ENCODE peak calls at places on chromosomes 16 and 17, in seven cellular contexts. One of them, this sample, is unnamed.

GRCh38 chr16:78444-79145 is 570 bp downstream of the MPG start:
- DNase-seq in OCI-LY7: peak; percentile 36
- DNase-seq in neuronal stem cell: no peak
- DNase-seq in colonic mucosa: peak; percentile 34
- DNase-seq in dorsolateral prefrontal cortex: no peak
- DNase-seq in neural progenitor cell: no peak
- DNase-seq in kidney: peak; percentile 78
- DNase-seq in this sample: no peak

GRCh38 chr17:78879679-78880186 is 23.3 kb downstream of the CEP295NL start:
- DNase-seq in OCI-LY7: no peak
- DNase-seq in neuronal stem cell: no peak
- DNase-seq in colonic mucosa: peak; percentile 42
- DNase-seq in dorsolateral prefrontal cortex: no peak
- DNase-seq in neural progenitor cell: no peak
- DNase-seq in kidney: peak; percentile 92
- DNase-seq in this sample: peak; percentile 88

GRCh38 chr17:40541060-40541872 is 24.0 kb downstream of the CCR7 start:
- DNase-seq in OCI-LY7: peak; percentile 22
- DNase-seq in neuronal stem cell: no peak
- DNase-seq in colonic mucosa: no peak
- DNase-seq in dorsolateral prefrontal cortex: peak; percentile 40
- DNase-seq in neural progenitor cell: no peak
- DNase-seq in kidney: peak; percentile 64
- DNase-seq in this sample: no peak

GRCh38 chr17:34883106-34884000 is 77.9 kb downstream of the CCT6B start:
- DNase-seq in OCI-LY7: no peak
- DNase-seq in neuronal stem cell: peak; percentile 18
- DNase-seq in colonic mucosa: no peak
- DNase-seq in dorsolateral prefrontal cortex: no peak
- DNase-seq in neural progenitor cell: peak; percentile 81
- DNase-seq in kidney: no peak
- DNase-seq in this sample: no peak

GRCh38 chr17:66415366-66416206 is 113.2 kb downstream of the PRKCA start:
- DNase-seq in OCI-LY7: no peak
- DNase-seq in neuronal stem cell: no peak
- DNase-seq in colonic mucosa: peak; percentile 45
- DNase-seq in dorsolateral prefrontal cortex: no peak
- DNase-seq in neural progenitor cell: no peak
- DNase-seq in kidney: no peak
- DNase-seq in this sample: no peak

GRCh38 chr17:82962163-82962720 is 117.2 kb upstream of the METRNL start:
- DNase-seq in OCI-LY7: no peak
- DNase-seq in neuronal stem cell: no peak
- DNase-seq in colonic mucosa: no peak
- DNase-seq in dorsolateral prefrontal cortex: no peak
- DNase-seq in neural progenitor cell: no peak
- DNase-seq in kidney: peak; percentile 61
- DNase-seq in this sample: peak; percentile 2

GRCh38 chr17:78258323-78259229 is 27.1 kb downstream of the TMEM235 start:
- DNase-seq in OCI-LY7: peak; percentile 45
- DNase-seq in neuronal stem cell: no peak
- DNase-seq in colonic mucosa: no peak
- DNase-seq in dorsolateral prefrontal cortex: no peak
- DNase-seq in neural progenitor cell: peak; percentile 8
- DNase-seq in kidney: peak; percentile 91
- DNase-seq in this sample: peak; percentile 82

GRCh38 chr17:20010099-20010863 is 1.1 kb downstream of the SPECC1 start:
- DNase-seq in OCI-LY7: no peak
- DNase-seq in neuronal stem cell: peak; percentile 30
- DNase-seq in colonic mucosa: peak; percentile 31
- DNase-seq in dorsolateral prefrontal cortex: peak; percentile 70
- DNase-seq in neural progenitor cell: peak; percentile 58
- DNase-seq in kidney: no peak
- DNase-seq in this sample: peak; percentile 50

GRCh38 chr17:69466905-69467630 is 52.6 kb downstream of the MAP2K6 start:
- DNase-seq in OCI-LY7: no peak
- DNase-seq in neuronal stem cell: peak; percentile 56
- DNase-seq in colonic mucosa: no peak
- DNase-seq in dorsolateral prefrontal cortex: no peak
- DNase-seq in neural progenitor cell: peak; percentile 77
- DNase-seq in kidney: no peak
- DNase-seq in this sample: no peak

GRCh38 chr17:39077874-39078273 is 73.6 kb downstream of the PLXDC1 start:
- DNase-seq in OCI-LY7: peak; percentile 14
- DNase-seq in neuronal stem cell: no peak
- DNase-seq in colonic mucosa: no peak
- DNase-seq in dorsolateral prefrontal cortex: no peak
- DNase-seq in neural progenitor cell: no peak
- DNase-seq in kidney: no peak
- DNase-seq in this sample: no peak
- H3K27ac ChIP-seq in OCI-LY7: no peak overlapping the region
- H3K27ac ChIP-seq in neuronal stem cell: no peak overlapping the region
- H3K27ac ChIP-seq in colonic mucosa: no peak overlapping the region
- H3K27ac ChIP-seq in dorsolateral prefrontal cortex: no peak overlapping the region
- H3K27ac ChIP-seq in neural progenitor cell: no peak overlapping the region
- H3K27ac ChIP-seq in kidney: no peak overlapping the region
- H3K27ac ChIP-seq in this sample: no peak overlapping the region

GRCh38 chr17:7745748-7746470 is 28.4 kb downstream of the DNAH2 start:
- DNase-seq in OCI-LY7: no peak
- DNase-seq in neuronal stem cell: no peak
- DNase-seq in colonic mucosa: no peak
- DNase-seq in dorsolateral prefrontal cortex: no peak
- DNase-seq in neural progenitor cell: no peak
- DNase-seq in kidney: no peak
- DNase-seq in this sample: peak; percentile 50
- H3K27ac ChIP-seq in OCI-LY7: no peak overlapping the region
- H3K27ac ChIP-seq in neuronal stem cell: no peak overlapping the region
- H3K27ac ChIP-seq in colonic mucosa: no peak overlapping the region
- H3K27ac ChIP-seq in dorsolateral prefrontal cortex: no peak overlapping the region
- H3K27ac ChIP-seq in neural progenitor cell: no peak overlapping the region
- H3K27ac ChIP-seq in kidney: no peak overlapping the region
- H3K27ac ChIP-seq in this sample: no peak overlapping the region

DNA sequence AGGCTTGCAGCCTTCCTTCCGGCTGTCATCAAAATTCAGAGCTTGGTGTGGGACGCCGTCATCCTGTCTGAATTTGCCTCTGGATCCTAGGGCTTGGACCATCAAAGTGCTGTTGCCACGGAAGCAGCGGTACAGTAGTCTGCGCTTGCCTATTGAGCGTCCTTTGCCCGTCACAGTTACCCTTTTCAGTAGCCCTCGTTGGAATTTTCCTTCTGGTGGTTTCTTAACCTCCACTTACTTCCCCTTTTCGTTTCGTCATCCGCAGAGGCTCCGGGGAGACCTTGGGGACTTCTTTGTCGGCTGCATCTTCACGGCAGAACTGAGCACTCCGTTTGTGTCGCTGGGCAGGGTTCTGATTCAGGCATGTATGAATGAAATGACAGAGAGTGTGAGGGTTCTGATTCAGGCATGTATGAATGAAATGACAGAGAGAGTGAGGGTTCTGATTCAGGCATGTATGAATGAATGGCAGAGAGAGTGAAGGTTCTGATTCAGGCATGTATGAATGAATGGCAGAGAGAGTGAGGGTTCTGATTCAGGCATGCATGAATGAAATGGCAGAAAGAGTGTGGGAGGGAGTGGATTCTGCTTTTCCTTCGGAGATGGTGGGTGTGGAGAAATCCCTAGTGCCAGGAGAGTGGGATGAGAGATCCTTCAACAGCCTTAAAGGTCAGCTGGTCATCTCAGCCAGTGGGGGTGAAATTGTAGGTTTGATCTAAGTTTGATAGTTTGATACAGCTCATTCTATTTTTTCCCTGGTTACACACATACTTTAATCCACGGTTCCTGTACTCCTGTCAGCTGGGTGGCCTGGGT is 8.1 kb downstream of the TLCD3A start:
- DNase-seq in OCI-LY7: no peak
- DNase-seq in neuronal stem cell: no peak
- DNase-seq in colonic mucosa: peak; percentile 25
- DNase-seq in dorsolateral prefrontal cortex: no peak
- DNase-seq in neural progenitor cell: no peak
- DNase-seq in kidney: peak; percentile 59
- DNase-seq in this sample: no peak
- H3K27ac ChIP-seq in OCI-LY7: no peak overlapping the region
- H3K27ac ChIP-seq in neuronal stem cell: no peak overlapping the region
- H3K27ac ChIP-seq in colonic mucosa: no peak overlapping the region
- H3K27ac ChIP-seq in dorsolateral prefrontal cortex: no peak overlapping the region
- H3K27ac ChIP-seq in neural progenitor cell: no peak overlapping the region
- H3K27ac ChIP-seq in kidney: no peak overlapping the region
- H3K27ac ChIP-seq in this sample: no peak overlapping the region

GRCh38 chr16:68342620-68343019 is 31.8 kb downstream of the PRMT7 start:
- DNase-seq in OCI-LY7: no peak
- DNase-seq in neuronal stem cell: no peak
- DNase-seq in colonic mucosa: no peak
- DNase-seq in dorsolateral prefrontal cortex: no peak
- DNase-seq in neural progenitor cell: no peak
- DNase-seq in kidney: peak; percentile 15
- DNase-seq in this sample: no peak

GRCh38 chr16:68335175-68335574 is 24.4 kb downstream of the PRMT7 start:
- DNase-seq in OCI-LY7: no peak
- DNase-seq in neuronal stem cell: no peak
- DNase-seq in colonic mucosa: no peak
- DNase-seq in dorsolateral prefrontal cortex: no peak
- DNase-seq in neural progenitor cell: no peak
- DNase-seq in kidney: peak; percentile 23
- DNase-seq in this sample: no peak

GRCh38 chr16:68338326-68339119 is 27.7 kb downstream of the PRMT7 start:
- DNase-seq in OCI-LY7: no peak
- DNase-seq in neuronal stem cell: no peak
- DNase-seq in colonic mucosa: no peak
- DNase-seq in dorsolateral prefrontal cortex: no peak
- DNase-seq in neural progenitor cell: no peak
- DNase-seq in kidney: peak; percentile 37
- DNase-seq in this sample: no peak

GRCh38 chr16:68343137-68343536 is 32.3 kb downstream of the PRMT7 start:
- DNase-seq in OCI-LY7: no peak
- DNase-seq in neuronal stem cell: no peak
- DNase-seq in colonic mucosa: no peak
- DNase-seq in dorsolateral prefrontal cortex: no peak
- DNase-seq in neural progenitor cell: no peak
- DNase-seq in kidney: peak; percentile 13
- DNase-seq in this sample: no peak

DNA sequence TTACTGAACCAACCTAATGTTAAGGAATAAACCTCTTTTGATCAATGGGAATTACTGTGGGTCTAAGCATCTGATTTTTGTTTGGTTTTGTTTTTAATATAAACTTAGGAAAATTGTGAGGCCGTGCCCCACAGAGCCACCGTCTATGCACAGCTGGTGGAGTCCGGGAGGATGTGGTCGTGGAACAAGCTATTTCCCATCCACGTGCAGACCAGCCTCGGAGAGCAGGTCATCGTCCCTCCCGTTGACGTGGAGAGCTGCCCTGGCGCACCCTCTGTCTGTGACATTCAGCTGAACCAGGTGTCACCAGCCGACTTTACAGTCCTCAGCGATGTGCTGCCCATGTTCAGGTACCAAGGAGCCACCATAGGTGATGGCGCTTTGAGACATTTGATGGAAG is 28.4 kb downstream of the PRMT7 start:
- DNase-seq in OCI-LY7: no peak
- DNase-seq in neuronal stem cell: no peak
- DNase-seq in colonic mucosa: no peak
- DNase-seq in dorsolateral prefrontal cortex: no peak
- DNase-seq in neural progenitor cell: no peak
- DNase-seq in kidney: peak; percentile 53
- DNase-seq in this sample: no peak
- H3K27ac ChIP-seq in OCI-LY7: no peak overlapping the region
- H3K27ac ChIP-seq in neuronal stem cell: no peak overlapping the region
- H3K27ac ChIP-seq in colonic mucosa: no peak overlapping the region
- H3K27ac ChIP-seq in dorsolateral prefrontal cortex: no peak overlapping the region
- H3K27ac ChIP-seq in neural progenitor cell: no peak overlapping the region
- H3K27ac ChIP-seq in kidney: no peak overlapping the region
- H3K27ac ChIP-seq in this sample: no peak overlapping the region

GRCh38 chr16:75942351-75942750 is 216.1 kb upstream of the CPHXL start:
- DNase-seq in OCI-LY7: no peak
- DNase-seq in neuronal stem cell: no peak
- DNase-seq in colonic mucosa: no peak
- DNase-seq in dorsolateral prefrontal cortex: no peak
- DNase-seq in neural progenitor cell: no peak
- DNase-seq in kidney: no peak
- DNase-seq in this sample: no peak

GRCh38 chr16:75942901-75943300 is 216.6 kb upstream of the CPHXL start:
- DNase-seq in OCI-LY7: no peak
- DNase-seq in neuronal stem cell: no peak
- DNase-seq in colonic mucosa: no peak
- DNase-seq in dorsolateral prefrontal cortex: no peak
- DNase-seq in neural progenitor cell: no peak
- DNase-seq in kidney: no peak
- DNase-seq in this sample: no peak

GRCh38 chr16:75943705-75944514 is 217.6 kb upstream of the CPHXL start:
- DNase-seq in OCI-LY7: no peak
- DNase-seq in neuronal stem cell: no peak
- DNase-seq in colonic mucosa: no peak
- DNase-seq in dorsolateral prefrontal cortex: no peak
- DNase-seq in neural progenitor cell: no peak
- DNase-seq in kidney: no peak
- DNase-seq in this sample: no peak

DNA sequence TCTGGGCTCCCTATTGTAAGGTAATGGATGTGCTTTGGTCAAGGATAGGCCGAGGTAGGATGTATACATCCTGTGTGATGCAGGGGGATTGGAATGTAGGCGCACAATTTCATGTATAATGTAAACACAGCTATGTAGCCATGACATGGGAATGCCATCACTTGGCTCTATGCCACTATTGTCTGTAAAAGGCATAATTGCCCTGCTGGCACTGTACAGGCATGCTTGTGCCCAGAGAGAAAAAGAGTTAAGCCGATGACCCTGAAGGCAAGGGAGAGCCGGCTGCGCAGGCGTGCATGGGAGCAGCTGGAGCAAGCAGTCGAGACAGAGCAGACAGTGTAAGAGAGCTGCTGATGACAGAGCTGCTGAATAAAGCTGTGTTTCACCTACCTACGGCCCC is 212.5 kb upstream of the CPHXL start:
- DNase-seq in OCI-LY7: no peak
- DNase-seq in neuronal stem cell: no peak
- DNase-seq in colonic mucosa: no peak
- DNase-seq in dorsolateral prefrontal cortex: no peak
- DNase-seq in neural progenitor cell: no peak
- DNase-seq in kidney: no peak
- DNase-seq in this sample: peak; percentile 17
- H3K27ac ChIP-seq in OCI-LY7: no peak overlapping the region
- H3K27ac ChIP-seq in neuronal stem cell: no peak overlapping the region
- H3K27ac ChIP-seq in colonic mucosa: no peak overlapping the region
- H3K27ac ChIP-seq in dorsolateral prefrontal cortex: no peak overlapping the region
- H3K27ac ChIP-seq in neural progenitor cell: no peak overlapping the region
- H3K27ac ChIP-seq in kidney: no peak overlapping the region
- H3K27ac ChIP-seq in this sample: no peak overlapping the region

GRCh38 chr16:20873331-20873730 is 26.8 kb downstream of the DCUN1D3 start:
- DNase-seq in OCI-LY7: no peak
- DNase-seq in neuronal stem cell: peak; percentile 6
- DNase-seq in colonic mucosa: no peak
- DNase-seq in dorsolateral prefrontal cortex: no peak
- DNase-seq in neural progenitor cell: no peak
- DNase-seq in kidney: no peak
- DNase-seq in this sample: no peak
- H3K27ac ChIP-seq in OCI-LY7: peak overlapping the region; percentile 69
- H3K27ac ChIP-seq in neuronal stem cell: no peak overlapping the region
- H3K27ac ChIP-seq in colonic mucosa: no peak overlapping the region
- H3K27ac ChIP-seq in dorsolateral prefrontal cortex: no peak overlapping the region
- H3K27ac ChIP-seq in neural progenitor cell: no peak overlapping the region
- H3K27ac ChIP-seq in kidney: peak overlapping the region; percentile 45
- H3K27ac ChIP-seq in this sample: no peak overlapping the region